ENCODE peak calls at places on chromosome 6, in four cellular contexts. P is K562, Y is A549, L is HepG2. M is an unnamed sample.

GRCh38 chr6:95120984-95121383 is 456.4 kb upstream of the MANEA start:
- DNase-seq in L (no peak), P (no peak), Y (no peak), M (no peak)

GRCh38 chr6:6057442-6058053 is 50.8 kb upstream of the NRN1 start:
- DNase-seq in L (peak), P (peak), Y (peak), M (no peak)

GRCh38 chr6:164154588-164154987 is 740.1 kb downstream of the QKI start:
- DNase-seq in P (no peak), Y (no peak), L (no peak), M (no peak)

GRCh38 chr6:121794630-121795029 is 359.2 kb downstream of the GJA1 start:
- DNase-seq in L (no peak), P (no peak), Y (peak), M (no peak)

GRCh38 chr6:90975741-90976140 is 388.9 kb upstream of the MAP3K7 start:
- DNase-seq in Y (no peak), L (no peak), P (no peak), M (no peak)

GRCh38 chr6:28589234-28589951 is 63.7 kb downstream of the GPX5 start:
- DNase-seq in Y (peak), L (peak), P (no peak), M (peak)

GRCh38 chr6:2108700-2109306 is 136.6 kb downstream of the GMDS start:
- DNase-seq in Y (no peak), P (no peak), L (peak), M (no peak)

GRCh38 chr6:136609878-136610706 is 59.9 kb upstream of the MAP7 start:
- DNase-seq in P (peak), L (peak), Y (peak), M (no peak)

GRCh38 chr6:68975064-68975463 is 340.0 kb downstream of the ADGRB3 start:
- DNase-seq in P (no peak), Y (peak), L (no peak), M (peak)

GRCh38 chr6:30955367-30956042 is 14.7 kb downstream of the MUCL3 start:
- DNase-seq in Y (no peak), P (peak), L (no peak), M (peak)

GRCh38 chr6:17417817-17418216 is 24.4 kb downstream of the CAP2 start:
- DNase-seq in Y (peak), L (no peak), P (no peak), M (peak)

GRCh38 chr6:141988954-141989705 is 143.6 kb upstream of the GJE1 start:
- DNase-seq in P (no peak), Y (peak), L (peak), M (peak)

GRCh38 chr6:153328194-153328593 is 197.1 kb upstream of the RGS17 start:
- DNase-seq in L (no peak), P (no peak), Y (no peak), M (no peak)

GRCh38 chr6:47221565-47221964 is 88.1 kb downstream of the TNFRSF21 start:
- DNase-seq in L (no peak), Y (no peak), P (no peak), M (peak)

GRCh38 chr6:6723316-6723715 is 134.8 kb downstream of the LY86 start:
- DNase-seq in Y (no peak), P (no peak), L (no peak), M (no peak)

GRCh38 chr6:142489722-142490610 is 188.2 kb downstream of the ADGRG6 start:
- DNase-seq in L (no peak), Y (no peak), P (no peak), M (no peak)

GRCh38 chr6:107764684-107765460 is 59.2 kb downstream of the SCML4 start:
- DNase-seq in P (no peak), Y (no peak), L (no peak), M (no peak)

GRCh38 chr6:79453558-79454042 is 83.6 kb downstream of the LCA5 start:
- DNase-seq in L (no peak), P (no peak), Y (peak), M (no peak)

GRCh38 chr6:89371849-89372505 is 19.5 kb upstream of the UBE2J1 start:
- DNase-seq in Y (peak), L (peak), P (peak), M (peak)

GRCh38 chr6:88823998-88824397 is 139.4 kb downstream of the RNGTT start:
- DNase-seq in P (no peak), L (peak), Y (peak), M (no peak)

GRCh38 chr6:34004706-34005105 is 141.2 kb downstream of the GRM4 start:
- DNase-seq in L (no peak), Y (no peak), P (no peak), M (no peak)

GRCh38 chr6:135935951-135936601 is 84.6 kb downstream of the PDE7B start:
- DNase-seq in L (no peak), Y (peak), P (no peak), M (no peak)

GRCh38 chr6:57267586-57268293 is 45.6 kb upstream of the RAB23 start:
- DNase-seq in Y (peak), P (peak), L (peak), M (peak)

GRCh38 chr6:25852756-25853155 is 20.9 kb upstream of the SLC17A1 start:
- DNase-seq in L (no peak), P (no peak), Y (no peak), M (no peak)

GRCh38 chr6:37373822-37374514 is 20.2 kb downstream of the RNF8 start:
- DNase-seq in L (no peak), Y (no peak), P (no peak), M (no peak)

GRCh38 chr6:1988843-1989242 is 256.6 kb downstream of the GMDS start:
- DNase-seq in L (no peak), P (no peak), Y (no peak), M (no peak)

GRCh38 chr6:77448546-77448945 is 14.7 kb downstream of the HTR1B start:
- DNase-seq in P (no peak), Y (no peak), L (no peak), M (no peak)

GRCh38 chr6:40957616-40958492 is 81.2 kb downstream of the UNC5CL start:
- DNase-seq in L (peak), Y (peak), P (no peak), M (no peak)

GRCh38 chr6:107116328-107116892 is 1.1 kb upstream of the BEND3 start:
- DNase-seq in P (no peak), Y (peak), L (no peak), M (peak)

GRCh38 chr6:111993342-111993741 is 60.6 kb upstream of the CCN6 start:
- DNase-seq in P (no peak), L (no peak), Y (no peak), M (no peak)
- TF ChIP-seq NR3C1 in P (no peak), L (no peak), Y (no peak), M (no peak)

GRCh38 chr6:11243861-11244260 is 11.4 kb upstream of the NEDD9 start:
- DNase-seq in L (no peak), Y (no peak), P (no peak), M (no peak)

GRCh38 chr6:11244387-11245126 is 12.1 kb upstream of the NEDD9 start:
- DNase-seq in Y (no peak), P (no peak), L (no peak), M (no peak)

GRCh38 chr6:11242709-11243108 is 10.2 kb upstream of the NEDD9 start:
- DNase-seq in P (no peak), Y (no peak), L (no peak), M (no peak)

GRCh38 chr6:11241154-11241792 is 8.8 kb upstream of the NEDD9 start:
- DNase-seq in P (no peak), L (no peak), Y (no peak), M (no peak)

DNA sequence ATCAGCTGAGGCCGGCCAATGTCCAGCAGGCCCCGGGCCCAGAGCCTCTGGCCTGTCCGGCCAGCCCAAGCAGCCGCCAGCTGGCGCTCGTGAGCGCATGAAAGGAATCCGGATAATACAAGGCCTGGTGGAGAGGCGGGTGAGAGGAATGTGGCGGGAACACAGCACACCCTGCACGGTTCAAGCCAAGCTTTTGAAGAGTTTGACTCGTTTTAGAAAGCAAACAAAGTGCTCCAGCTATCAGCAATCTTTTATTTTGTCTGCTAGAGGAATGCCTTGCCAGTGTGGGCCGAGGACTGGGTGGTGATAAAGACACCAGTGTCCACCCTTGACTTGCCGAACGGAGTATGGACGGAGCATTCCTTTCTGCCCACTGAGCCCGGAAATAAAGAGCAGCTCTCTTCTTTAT is 9.3 kb upstream of the NEDD9 start:
- DNase-seq in P (peak), L (peak), Y (no peak), M (peak)
- TF ChIP-seq NR3C1 in P (no peak), L (no peak), Y (no peak), M (no peak)

GRCh38 chr6:32979720-32980487 is 11.5 kb downstream of the BRD2 start:
- DNase-seq in Y (no peak), L (no peak), P (no peak), M (no peak)

GRCh38 chr6:32975886-32976285 is 7.5 kb downstream of the BRD2 start:
- DNase-seq in L (no peak), P (no peak), Y (no peak), M (no peak)

GRCh38 chr6:32976334-32977069 is 8.1 kb downstream of the BRD2 start:
- DNase-seq in L (no peak), P (no peak), Y (no peak), M (no peak)

GRCh38 chr6:32977953-32978324 is 9.5 kb downstream of the BRD2 start:
- DNase-seq in L (no peak), Y (no peak), P (no peak), M (no peak)

DNA sequence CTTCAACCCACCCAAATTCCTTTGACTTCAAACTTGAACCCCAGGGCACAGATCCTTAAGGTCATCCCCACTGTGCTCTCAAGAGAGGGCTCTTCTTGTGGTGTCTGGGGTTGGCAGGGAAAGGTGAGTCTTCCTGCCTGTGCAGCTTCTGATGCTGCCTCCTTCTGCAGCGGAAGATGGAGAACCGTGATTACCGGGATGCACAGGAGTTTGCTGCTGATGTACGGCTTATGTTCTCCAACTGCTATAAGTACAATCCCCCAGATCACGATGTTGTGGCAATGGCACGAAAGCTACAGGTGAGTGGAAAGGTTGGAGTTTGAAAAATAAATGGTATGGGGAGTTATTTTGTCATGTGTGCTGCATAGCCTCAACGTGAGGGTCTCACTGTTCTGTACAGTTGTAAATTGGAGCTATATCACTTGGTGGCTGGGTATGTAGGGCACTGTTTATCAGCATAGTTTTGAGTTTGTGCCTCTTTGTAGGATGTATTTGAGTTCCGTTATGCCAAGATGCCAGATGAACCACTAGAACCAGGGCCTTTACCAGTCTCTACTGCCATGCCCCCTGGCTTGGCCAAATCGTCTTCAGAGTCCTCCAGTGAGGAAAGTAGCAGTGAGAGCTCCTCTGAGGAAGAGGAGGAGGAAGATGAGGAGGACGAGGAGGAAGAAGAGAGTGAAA is 9.0 kb downstream of the BRD2 start:
- DNase-seq in L (no peak), P (no peak), Y (no peak), M (no peak)
- TF ChIP-seq NR3C1 in L (no peak), P (no peak), Y (no peak), M (no peak)

DNA sequence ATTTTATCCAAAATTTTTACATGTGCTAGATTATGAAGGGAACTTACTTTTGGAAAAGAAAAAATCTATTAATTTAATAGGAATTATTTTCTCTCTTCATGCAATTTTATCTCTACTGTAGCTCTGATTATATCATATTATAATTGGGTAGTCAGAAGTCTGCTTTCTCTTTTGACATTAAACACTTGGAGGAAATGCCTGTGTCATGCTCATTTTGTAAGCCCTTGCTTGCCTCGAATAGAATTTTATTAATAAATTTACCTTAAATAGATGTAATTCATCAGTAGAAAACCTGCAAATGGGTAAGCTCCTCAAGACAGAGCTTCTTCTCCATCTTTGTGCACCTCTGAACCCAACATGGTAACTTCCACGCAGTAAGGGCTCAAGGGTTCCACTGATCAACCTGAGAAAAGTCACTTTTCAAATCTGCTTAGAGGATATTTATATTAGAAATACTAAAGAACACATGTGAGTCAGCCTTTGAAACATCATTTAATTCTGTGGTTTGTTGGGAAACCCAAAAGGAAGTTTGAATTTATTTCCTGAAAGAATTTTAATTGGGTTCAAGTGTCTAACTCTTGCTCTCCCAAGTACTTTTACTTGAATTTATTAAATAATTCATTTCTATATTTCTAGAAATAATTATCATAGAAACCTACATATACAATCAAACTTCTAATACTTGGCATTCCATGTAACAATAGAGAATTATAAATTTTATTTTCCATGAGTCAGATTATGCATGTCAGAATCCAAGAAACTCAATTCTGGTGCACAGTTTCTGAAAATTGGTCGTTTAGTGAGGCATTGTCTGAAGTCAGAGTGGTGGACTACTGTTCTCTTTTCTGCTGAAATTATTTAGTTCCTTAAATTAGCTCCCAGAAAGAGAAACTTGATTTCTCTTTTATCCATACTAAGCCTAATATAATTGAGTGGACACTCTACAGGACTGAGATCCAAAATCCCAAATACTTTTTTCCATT is 265.8 kb downstream of the ALDH8A1 start:
- DNase-seq in Y (no peak), L (no peak), P (no peak), M (no peak)
- TF ChIP-seq NR3C1 in Y (no peak), L (no peak), P (no peak), M (no peak)

GRCh38 chr6:11354019-11354418 is 121.6 kb upstream of the NEDD9 start:
- DNase-seq in Y (no peak), P (no peak), L (no peak), M (no peak)
- TF ChIP-seq NR3C1 in Y (no peak), P (no peak), L (no peak), M (no peak)

DNA sequence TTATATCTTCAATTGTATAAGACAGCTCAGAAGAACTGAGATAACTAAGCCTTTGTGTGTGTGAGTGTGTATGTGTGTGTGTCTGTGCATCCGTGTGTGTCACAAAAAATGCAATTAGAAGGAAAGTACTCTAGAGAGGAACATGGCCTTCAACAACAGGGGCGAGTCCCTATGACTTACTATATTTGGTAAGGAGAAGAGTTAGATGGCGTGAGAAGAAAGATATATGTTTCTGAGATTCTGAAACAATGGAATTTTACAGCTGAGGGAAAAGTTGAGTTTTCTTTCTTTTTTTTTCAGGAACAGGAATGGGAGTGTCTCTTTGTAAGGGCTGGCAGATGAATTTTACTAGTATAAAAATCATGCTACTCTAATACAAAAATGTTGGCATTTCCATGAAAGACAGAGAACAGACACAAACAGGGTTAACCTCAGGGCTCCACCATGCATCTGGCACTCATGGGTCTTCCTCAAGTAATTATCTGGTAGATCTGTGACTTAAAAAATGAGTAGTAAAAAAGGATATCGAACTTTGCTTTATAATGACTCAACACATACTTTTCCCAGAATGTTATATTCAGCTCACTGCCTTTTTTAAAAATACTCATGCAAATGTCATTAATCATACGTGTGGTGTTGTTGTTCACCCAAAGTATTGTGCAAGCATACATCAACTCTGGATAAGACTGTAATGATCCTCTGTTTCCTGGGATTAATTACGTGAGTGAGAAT is 12.9 kb upstream of the SASH1 start:
- DNase-seq in P (no peak), L (no peak), Y (no peak), M (no peak)
- TF ChIP-seq NR3C1 in P (no peak), L (no peak), Y (no peak), M (no peak)

DNA sequence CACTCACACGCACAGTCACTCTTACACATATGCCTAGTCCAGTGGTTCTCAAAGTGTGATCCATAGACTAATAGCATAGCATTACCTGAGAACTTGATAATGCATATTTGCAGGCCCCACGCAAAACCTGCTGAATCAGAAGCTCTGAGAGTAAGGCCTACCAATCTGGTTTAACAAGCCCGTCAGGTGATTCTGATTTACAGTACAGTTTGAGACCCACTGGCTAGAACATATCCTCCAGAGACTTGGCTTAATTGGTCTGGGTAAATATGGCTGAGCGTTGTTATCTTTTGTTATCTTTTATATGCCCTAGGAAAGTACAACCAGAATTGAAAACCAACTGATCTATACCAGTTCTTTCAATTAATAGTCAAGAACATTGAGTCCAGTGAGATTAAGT is 9.6 kb downstream of the TSPYL4 start:
- DNase-seq in P (no peak), Y (no peak), L (no peak), M (no peak)
- TF ChIP-seq NR3C1 in P (no peak), Y (no peak), L (no peak), M (no peak)

GRCh38 chr6:169969372-169970099 is 218.1 kb downstream of the ERMARD start:
- DNase-seq in L (no peak), P (no peak), Y (no peak), M (no peak)
- TF ChIP-seq NR3C1 in L (no peak), P (no peak), Y (no peak), M (no peak)